ENCODE peak calls at places on chromosomes 6 and 20, in five cellular contexts. X is RWPE1, R is Peyer's patch, E is upper lobe of left lung, N is spleen. B is an unnamed sample.

GRCh38 chr6:108768792-108769524 is 79.3 kb upstream of the ARMC2 start:
- DNase-seq in X (no peak), R (no peak), E (no peak), N (no peak), B (no peak)

GRCh38 chr6:137106183-137106582 is 61.4 kb upstream of the IL20RA start:
- DNase-seq in X (no peak), R (no peak), E (no peak), N (no peak), B (no peak)

GRCh38 chr6:52139985-52140680 is 46.0 kb upstream of the IL17A start:
- DNase-seq in X (no peak), R (no peak), E (no peak), N (no peak), B (no peak)

GRCh38 chr6:71277926-71278594 is 10.6 kb upstream of the OGFRL1 start:
- DNase-seq in X (no peak), R (no peak), E (no peak), N (no peak), B (no peak)

GRCh38 chr6:113380591-113380990 is 476.6 kb upstream of the MARCKS start:
- DNase-seq in X (no peak), R (no peak), E (no peak), N (no peak), B (no peak)

GRCh38 chr20:34222208-34222607 is 19.0 kb upstream of the ASIP start:
- DNase-seq in X (peak; percentile 67), R (no peak), E (peak; percentile 55), N (no peak), B (peak; percentile 18)

GRCh38 chr6:130810307-130811030 is 16.7 kb upstream of the SMLR1 start:
- DNase-seq in X (no peak), R (no peak), E (no peak), N (no peak), B (no peak)

GRCh38 chr6:83696674-83697073 is 12.2 kb downstream of the SNAP91 start:
- DNase-seq in X (peak; percentile 33), R (no peak), E (no peak), N (no peak), B (no peak)

GRCh38 chr6:42904467-42904866 is 11.4 kb upstream of the PTCRA start:
- DNase-seq in X (no peak), R (no peak), E (no peak), N (no peak), B (no peak)

GRCh38 chr20:49595811-49596545 is 28.0 kb upstream of the PTGIS start:
- DNase-seq in X (no peak), R (no peak), E (no peak), N (no peak), B (no peak)

GRCh38 chr20:7712661-7713060 is 227.6 kb downstream of the HAO1 start:
- DNase-seq in X (no peak), R (no peak), E (no peak), N (no peak), B (no peak)

GRCh38 chr6:4280031-4280430 is 144.7 kb upstream of the ECI2 start:
- DNase-seq in X (no peak), R (no peak), E (no peak), N (no peak), B (no peak)

GRCh38 chr6:4743026-4743425 is 33.2 kb upstream of the CDYL start:
- DNase-seq in X (no peak), R (no peak), E (no peak), N (no peak), B (no peak)

GRCh38 chr6:118748311-118749062 is 97.1 kb upstream of the CEP85L start:
- DNase-seq in X (no peak), R (no peak), E (no peak), N (no peak), B (peak; percentile 26)

GRCh38 chr20:36549942-36550796 is 8.8 kb downstream of the MYL9 start:
- DNase-seq in X (no peak), R (no peak), E (no peak), N (peak; percentile 51), B (no peak)

GRCh38 chr6:139743629-139744028 is 369.2 kb upstream of the CITED2 start:
- DNase-seq in X (peak; percentile 94), R (no peak), E (no peak), N (no peak), B (peak; percentile 72)

GRCh38 chr6:129494586-129494985 is 215.4 kb downstream of the ARHGAP18 start:
- DNase-seq in X (no peak), R (no peak), E (no peak), N (no peak), B (no peak)

GRCh38 chr20:45051497-45052060 is 49.3 kb downstream of the KCNS1 start:
- DNase-seq in X (no peak), R (no peak), E (no peak), N (no peak), B (no peak)
- H3K27ac ChIP-seq in X (no peak overlapping the region), R (no peak overlapping the region), E (no peak overlapping the region), N (peak overlapping the region; percentile 28), B (no peak overlapping the region)

DNA sequence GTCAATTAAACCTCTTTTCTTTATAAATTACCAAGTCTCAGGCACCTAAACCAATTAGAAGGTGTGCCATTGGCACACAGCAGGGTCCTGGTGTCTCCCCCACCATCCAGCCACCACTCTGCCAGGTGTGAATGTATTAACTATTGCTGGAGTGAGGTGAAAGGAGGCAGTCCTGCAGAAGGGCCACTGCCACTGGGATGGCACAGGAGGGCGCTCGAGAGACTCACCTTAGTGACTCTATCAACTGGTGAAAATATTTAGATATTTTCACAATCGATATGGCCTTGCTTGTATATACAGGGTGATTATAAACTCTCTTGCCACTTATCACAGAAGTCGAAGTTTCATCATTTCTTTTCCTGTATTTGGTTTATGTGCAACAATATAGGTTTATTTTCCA is 145.6 kb upstream of the ESR1 start:
- DNase-seq in X (no peak), R (no peak), E (no peak), N (no peak), B (no peak)
- H3K27ac ChIP-seq in X (no peak overlapping the region), R (no peak overlapping the region), E (no peak overlapping the region), N (no peak overlapping the region), B (no peak overlapping the region)

GRCh38 chr6:150535151-150535816 is 64.4 kb upstream of the PLEKHG1 start:
- DNase-seq in X (no peak), R (no peak), E (no peak), N (no peak), B (no peak)
- H3K27ac ChIP-seq in X (no peak overlapping the region), R (no peak overlapping the region), E (no peak overlapping the region), N (no peak overlapping the region), B (no peak overlapping the region)

GRCh38 chr6:14209005-14209404 is 91.4 kb downstream of the CD83 start:
- DNase-seq in X (no peak), R (no peak), E (no peak), N (no peak), B (no peak)
- H3K27ac ChIP-seq in X (no peak overlapping the region), R (no peak overlapping the region), E (no peak overlapping the region), N (no peak overlapping the region), B (no peak overlapping the region)

DNA sequence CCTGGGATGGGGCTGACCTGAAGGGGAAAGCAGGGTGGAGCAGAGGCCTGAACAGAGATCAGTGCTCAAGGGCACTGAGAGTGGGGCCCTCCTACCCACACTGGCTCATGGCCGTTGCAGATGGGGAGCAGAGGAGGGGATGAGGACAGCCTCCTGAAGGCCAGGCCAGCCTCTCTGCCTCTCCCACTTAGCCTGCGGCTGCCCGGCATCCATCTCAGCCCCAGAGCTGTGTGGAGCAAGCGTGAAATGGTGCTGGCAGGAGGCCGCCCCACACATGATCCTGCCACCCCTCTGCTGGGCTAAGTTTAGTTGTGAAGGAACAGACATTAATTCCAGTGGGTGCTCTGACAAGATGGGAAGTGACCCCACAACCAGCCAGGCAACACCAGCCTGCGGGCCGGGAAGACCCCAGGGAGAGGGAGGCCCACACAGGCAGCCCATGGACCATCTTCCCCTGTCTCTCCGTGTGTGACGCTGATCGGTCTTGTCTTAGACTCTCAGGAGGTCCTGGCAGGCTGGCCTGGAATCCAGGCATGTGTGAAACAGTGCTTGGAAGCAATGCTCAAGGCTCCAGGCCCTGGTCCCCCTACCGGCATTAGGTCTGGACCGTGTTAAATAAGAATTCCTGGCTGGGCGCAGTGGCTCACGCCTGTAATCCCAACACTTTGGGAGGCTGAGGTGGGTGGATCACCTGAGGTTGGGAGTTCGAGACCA is 13.3 kb downstream of the IP6K3 start:
- DNase-seq in X (no peak), R (no peak), E (no peak), N (no peak), B (no peak)
- H3K27ac ChIP-seq in X (no peak overlapping the region), R (no peak overlapping the region), E (no peak overlapping the region), N (no peak overlapping the region), B (no peak overlapping the region)

DNA sequence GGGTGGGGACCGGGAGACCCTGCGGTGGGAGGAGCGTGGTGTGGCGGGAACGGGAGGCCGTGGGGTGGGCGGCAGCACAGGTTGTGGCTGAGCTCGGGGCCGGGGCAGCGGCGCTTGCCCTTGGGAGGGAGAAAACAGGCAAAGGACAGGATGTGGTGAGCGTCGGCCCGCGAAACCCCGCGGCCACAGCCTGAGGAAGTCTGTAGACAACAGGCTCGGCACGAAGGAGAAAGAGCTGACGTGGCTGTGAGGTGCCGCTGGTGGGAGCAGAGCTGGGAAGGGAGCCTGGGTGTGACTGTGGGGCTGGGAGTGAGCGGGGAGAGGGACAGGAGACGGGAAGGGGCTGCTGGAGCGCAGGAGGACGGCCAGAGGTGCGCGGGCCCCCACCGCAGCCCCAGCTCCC is 202.9 kb downstream of the DLL1 start:
- DNase-seq in X (no peak), R (peak; percentile 55), E (peak; percentile 36), N (peak; percentile 93), B (no peak)
- H3K27ac ChIP-seq in X (no peak overlapping the region), R (peak overlapping the region; percentile 54), E (peak overlapping the region; percentile 73), N (peak overlapping the region; percentile 68), B (no peak overlapping the region)

DNA sequence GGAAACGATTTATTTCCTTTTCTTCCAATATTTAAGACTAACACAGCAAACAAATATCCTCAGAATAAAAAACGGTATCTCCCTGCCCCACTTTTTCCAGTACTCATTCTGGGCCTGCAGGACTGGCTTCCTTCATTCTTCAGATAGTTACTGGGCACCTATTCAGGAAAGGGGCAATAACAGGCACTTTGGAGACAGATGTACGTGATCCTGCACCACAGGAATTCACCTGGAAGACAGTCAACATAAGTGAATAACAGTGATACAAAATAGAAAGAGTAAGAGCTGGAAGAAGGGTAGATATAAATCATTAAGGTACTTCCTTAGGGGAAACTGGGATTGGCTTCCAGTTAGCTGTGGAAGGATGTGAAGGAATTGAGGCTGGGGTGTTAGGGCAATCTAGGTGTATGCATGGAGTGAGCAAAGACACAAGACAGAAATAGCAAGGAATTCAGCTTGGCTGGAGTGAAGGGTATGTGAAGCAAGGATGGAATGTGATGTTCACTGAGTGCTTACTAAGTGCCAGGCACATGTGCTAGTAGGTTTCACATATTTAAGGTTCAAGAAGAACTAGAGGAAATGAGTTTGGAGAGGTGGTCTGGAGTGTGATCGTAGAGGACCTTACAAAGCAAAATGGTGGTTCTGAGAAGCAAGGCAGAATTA is 49.3 kb upstream of the FAM83C start:
- DNase-seq in X (no peak), R (no peak), E (no peak), N (no peak), B (no peak)
- H3K27ac ChIP-seq in X (no peak overlapping the region), R (no peak overlapping the region), E (no peak overlapping the region), N (no peak overlapping the region), B (peak overlapping the region; percentile 19)

GRCh38 chr6:13576017-13576416 is 1.6 kb downstream of the SIRT5 start:
- DNase-seq in X (no peak), R (no peak), E (no peak), N (no peak), B (no peak)
- H3K27ac ChIP-seq in X (no peak overlapping the region), R (no peak overlapping the region), E (peak overlapping the region; percentile 6), N (no peak overlapping the region), B (no peak overlapping the region)

GRCh38 chr6:56671160-56671559 is 28.5 kb upstream of the DST start:
- DNase-seq in X (no peak), R (no peak), E (no peak), N (no peak), B (no peak)
- H3K27ac ChIP-seq in X (no peak overlapping the region), R (no peak overlapping the region), E (peak overlapping the region; percentile 82), N (no peak overlapping the region), B (peak overlapping the region; percentile 33)